ENCODE peak calls at places on chromosome 16, in six cellular contexts. One of them, this sample, is unnamed.

GRCh38 chr16:57266531-57267268 is 17.8 kb downstream of the PLLP start:
- DNase-seq in activated T-cell treated with anti-CD3 and anti-CD28 coated beads, Interleukin-2, amount 50 U/mL, for 4 hours: peak
- DNase-seq in T47D: no peak
- DNase-seq in prostate gland: peak
- DNase-seq in NCI-H1105: no peak
- DNase-seq in endothelial cell: no peak
- DNase-seq in this sample: no peak

GRCh38 chr16:82037251-82037650 is 2.2 kb downstream of the HSD17B2 start:
- DNase-seq in activated T-cell treated with anti-CD3 and anti-CD28 coated beads, Interleukin-2, amount 50 U/mL, for 4 hours: no peak
- DNase-seq in T47D: no peak
- DNase-seq in prostate gland: no peak
- DNase-seq in NCI-H1105: no peak
- DNase-seq in endothelial cell: no peak
- DNase-seq in this sample: no peak

GRCh38 chr16:77833906-77834599 is 45.7 kb downstream of the VAT1L start:
- DNase-seq in activated T-cell treated with anti-CD3 and anti-CD28 coated beads, Interleukin-2, amount 50 U/mL, for 4 hours: no peak
- DNase-seq in T47D: no peak
- DNase-seq in prostate gland: no peak
- DNase-seq in NCI-H1105: no peak
- DNase-seq in endothelial cell: peak
- DNase-seq in this sample: no peak

GRCh38 chr16:47970291-47970931 is 185.4 kb downstream of the ABCC12 start:
- DNase-seq in activated T-cell treated with anti-CD3 and anti-CD28 coated beads, Interleukin-2, amount 50 U/mL, for 4 hours: no peak
- DNase-seq in T47D: peak
- DNase-seq in prostate gland: no peak
- DNase-seq in NCI-H1105: no peak
- DNase-seq in endothelial cell: peak
- DNase-seq in this sample: no peak

GRCh38 chr16:13136896-13137295 is 235.5 kb downstream of the SHISA9 start:
- DNase-seq in activated T-cell treated with anti-CD3 and anti-CD28 coated beads, Interleukin-2, amount 50 U/mL, for 4 hours: no peak
- DNase-seq in T47D: no peak
- DNase-seq in prostate gland: no peak
- DNase-seq in NCI-H1105: no peak
- DNase-seq in endothelial cell: no peak
- DNase-seq in this sample: no peak

GRCh38 chr16:29784901-29785500 is 5.5 kb upstream of the KIF22 start:
- DNase-seq in activated T-cell treated with anti-CD3 and anti-CD28 coated beads, Interleukin-2, amount 50 U/mL, for 4 hours: peak
- DNase-seq in T47D: no peak
- DNase-seq in prostate gland: peak
- DNase-seq in NCI-H1105: no peak
- DNase-seq in endothelial cell: peak
- DNase-seq in this sample: peak

GRCh38 chr16:83992624-83993023 is 24.6 kb downstream of the NECAB2 start:
- DNase-seq in activated T-cell treated with anti-CD3 and anti-CD28 coated beads, Interleukin-2, amount 50 U/mL, for 4 hours: no peak
- DNase-seq in T47D: no peak
- DNase-seq in prostate gland: no peak
- DNase-seq in NCI-H1105: no peak
- DNase-seq in endothelial cell: no peak
- DNase-seq in this sample: no peak

GRCh38 chr16:79317026-79317425 is 283.5 kb downstream of the MAF start:
- DNase-seq in activated T-cell treated with anti-CD3 and anti-CD28 coated beads, Interleukin-2, amount 50 U/mL, for 4 hours: no peak
- DNase-seq in T47D: no peak
- DNase-seq in prostate gland: no peak
- DNase-seq in NCI-H1105: no peak
- DNase-seq in endothelial cell: no peak
- DNase-seq in this sample: no peak

GRCh38 chr16:12061336-12062055 is 85.0 kb downstream of the SNX29 start:
- DNase-seq in activated T-cell treated with anti-CD3 and anti-CD28 coated beads, Interleukin-2, amount 50 U/mL, for 4 hours: no peak
- DNase-seq in T47D: no peak
- DNase-seq in prostate gland: no peak
- DNase-seq in NCI-H1105: no peak
- DNase-seq in endothelial cell: no peak
- DNase-seq in this sample: no peak

GRCh38 chr16:57623251-57624043 is 5.0 kb upstream of the ADGRG1 start:
- DNase-seq in activated T-cell treated with anti-CD3 and anti-CD28 coated beads, Interleukin-2, amount 50 U/mL, for 4 hours: no peak
- DNase-seq in T47D: no peak
- DNase-seq in prostate gland: peak
- DNase-seq in NCI-H1105: no peak
- DNase-seq in endothelial cell: no peak
- DNase-seq in this sample: peak

GRCh38 chr16:77068402-77068801 is 122.6 kb upstream of the MON1B start:
- DNase-seq in activated T-cell treated with anti-CD3 and anti-CD28 coated beads, Interleukin-2, amount 50 U/mL, for 4 hours: no peak
- DNase-seq in T47D: no peak
- DNase-seq in prostate gland: no peak
- DNase-seq in NCI-H1105: no peak
- DNase-seq in endothelial cell: no peak
- DNase-seq in this sample: no peak

GRCh38 chr16:87344165-87344930 is 27.2 kb upstream of the C16orf95 start:
- DNase-seq in activated T-cell treated with anti-CD3 and anti-CD28 coated beads, Interleukin-2, amount 50 U/mL, for 4 hours: no peak
- DNase-seq in T47D: no peak
- DNase-seq in prostate gland: no peak
- DNase-seq in NCI-H1105: no peak
- DNase-seq in endothelial cell: no peak
- DNase-seq in this sample: no peak

GRCh38 chr16:49681449-49681848 is 174.5 kb downstream of the ZNF423 start:
- DNase-seq in activated T-cell treated with anti-CD3 and anti-CD28 coated beads, Interleukin-2, amount 50 U/mL, for 4 hours: no peak
- DNase-seq in T47D: no peak
- DNase-seq in prostate gland: no peak
- DNase-seq in NCI-H1105: no peak
- DNase-seq in endothelial cell: no peak
- DNase-seq in this sample: no peak

GRCh38 chr16:86668136-86668535 is 89.8 kb downstream of the FOXL1 start:
- DNase-seq in activated T-cell treated with anti-CD3 and anti-CD28 coated beads, Interleukin-2, amount 50 U/mL, for 4 hours: no peak
- DNase-seq in T47D: no peak
- DNase-seq in prostate gland: no peak
- DNase-seq in NCI-H1105: no peak
- DNase-seq in endothelial cell: peak
- DNase-seq in this sample: no peak

GRCh38 chr16:3577302-3577752 is at the start of gene NLRC3:
- DNase-seq in activated T-cell treated with anti-CD3 and anti-CD28 coated beads, Interleukin-2, amount 50 U/mL, for 4 hours: peak
- DNase-seq in T47D: no peak
- DNase-seq in prostate gland: no peak
- DNase-seq in NCI-H1105: no peak
- DNase-seq in endothelial cell: no peak
- DNase-seq in this sample: peak

GRCh38 chr16:20314575-20314974 is 12.7 kb downstream of the GP2 start:
- DNase-seq in activated T-cell treated with anti-CD3 and anti-CD28 coated beads, Interleukin-2, amount 50 U/mL, for 4 hours: no peak
- DNase-seq in T47D: no peak
- DNase-seq in prostate gland: no peak
- DNase-seq in NCI-H1105: no peak
- DNase-seq in endothelial cell: no peak
- DNase-seq in this sample: no peak

GRCh38 chr16:86925067-86925791 is 346.9 kb downstream of the FOXL1 start:
- DNase-seq in activated T-cell treated with anti-CD3 and anti-CD28 coated beads, Interleukin-2, amount 50 U/mL, for 4 hours: no peak
- DNase-seq in T47D: no peak
- DNase-seq in prostate gland: no peak
- DNase-seq in NCI-H1105: no peak
- DNase-seq in endothelial cell: no peak
- DNase-seq in this sample: no peak

GRCh38 chr16:933581-933980 is 37.2 kb downstream of the LMF1 start:
- DNase-seq in activated T-cell treated with anti-CD3 and anti-CD28 coated beads, Interleukin-2, amount 50 U/mL, for 4 hours: no peak
- DNase-seq in T47D: no peak
- DNase-seq in prostate gland: no peak
- DNase-seq in NCI-H1105: no peak
- DNase-seq in endothelial cell: no peak
- DNase-seq in this sample: no peak

GRCh38 chr16:87133966-87134945 is 182.9 kb downstream of the C16orf95 start:
- DNase-seq in activated T-cell treated with anti-CD3 and anti-CD28 coated beads, Interleukin-2, amount 50 U/mL, for 4 hours: no peak
- DNase-seq in T47D: no peak
- DNase-seq in prostate gland: no peak
- DNase-seq in NCI-H1105: no peak
- DNase-seq in endothelial cell: no peak
- DNase-seq in this sample: peak

GRCh38 chr16:12538667-12539081 is 265.0 kb downstream of the CPPED1 start:
- DNase-seq in activated T-cell treated with anti-CD3 and anti-CD28 coated beads, Interleukin-2, amount 50 U/mL, for 4 hours: no peak
- DNase-seq in T47D: no peak
- DNase-seq in prostate gland: no peak
- DNase-seq in NCI-H1105: peak
- DNase-seq in endothelial cell: no peak
- DNase-seq in this sample: no peak

GRCh38 chr16:24737391-24737871 is 8.0 kb downstream of the TNRC6A start:
- DNase-seq in activated T-cell treated with anti-CD3 and anti-CD28 coated beads, Interleukin-2, amount 50 U/mL, for 4 hours: no peak
- DNase-seq in T47D: no peak
- DNase-seq in prostate gland: no peak
- DNase-seq in NCI-H1105: no peak
- DNase-seq in endothelial cell: no peak
- DNase-seq in this sample: no peak

GRCh38 chr16:87372305-87372704 is 11.3 kb downstream of the FBXO31 start:
- DNase-seq in activated T-cell treated with anti-CD3 and anti-CD28 coated beads, Interleukin-2, amount 50 U/mL, for 4 hours: no peak
- DNase-seq in T47D: no peak
- DNase-seq in prostate gland: no peak
- DNase-seq in NCI-H1105: no peak
- DNase-seq in endothelial cell: no peak
- DNase-seq in this sample: peak

GRCh38 chr16:84117482-84117843 is 721 bp upstream of the MBTPS1 start:
- DNase-seq in activated T-cell treated with anti-CD3 and anti-CD28 coated beads, Interleukin-2, amount 50 U/mL, for 4 hours: peak
- DNase-seq in T47D: no peak
- DNase-seq in prostate gland: no peak
- DNase-seq in NCI-H1105: no peak
- DNase-seq in endothelial cell: no peak
- DNase-seq in this sample: no peak

GRCh38 chr16:57071840-57072541 is 20.4 kb upstream of the CPNE2 start:
- DNase-seq in activated T-cell treated with anti-CD3 and anti-CD28 coated beads, Interleukin-2, amount 50 U/mL, for 4 hours: no peak
- DNase-seq in T47D: no peak
- DNase-seq in prostate gland: no peak
- DNase-seq in NCI-H1105: no peak
- DNase-seq in endothelial cell: no peak
- DNase-seq in this sample: no peak

GRCh38 chr16:79134300-79134699 is 466.2 kb downstream of the MAF start:
- DNase-seq in activated T-cell treated with anti-CD3 and anti-CD28 coated beads, Interleukin-2, amount 50 U/mL, for 4 hours: no peak
- DNase-seq in T47D: no peak
- DNase-seq in prostate gland: no peak
- DNase-seq in NCI-H1105: no peak
- DNase-seq in endothelial cell: no peak
- DNase-seq in this sample: no peak

GRCh38 chr16:14489460-14489859 is 140.6 kb downstream of the PARN start:
- DNase-seq in activated T-cell treated with anti-CD3 and anti-CD28 coated beads, Interleukin-2, amount 50 U/mL, for 4 hours: no peak
- DNase-seq in T47D: peak
- DNase-seq in prostate gland: no peak
- DNase-seq in NCI-H1105: no peak
- DNase-seq in endothelial cell: peak
- DNase-seq in this sample: no peak

GRCh38 chr16:31875112-31875803 is 1.7 kb downstream of the ZNF267 start:
- DNase-seq in activated T-cell treated with anti-CD3 and anti-CD28 coated beads, Interleukin-2, amount 50 U/mL, for 4 hours: no peak
- DNase-seq in T47D: no peak
- DNase-seq in prostate gland: no peak
- DNase-seq in NCI-H1105: no peak
- DNase-seq in endothelial cell: no peak
- DNase-seq in this sample: no peak

GRCh38 chr16:48365030-48365600 is 20.1 kb downstream of the SIAH1 start:
- DNase-seq in activated T-cell treated with anti-CD3 and anti-CD28 coated beads, Interleukin-2, amount 50 U/mL, for 4 hours: no peak
- DNase-seq in T47D: peak
- DNase-seq in prostate gland: peak
- DNase-seq in NCI-H1105: no peak
- DNase-seq in endothelial cell: no peak
- DNase-seq in this sample: no peak

GRCh38 chr16:592518-593306 is 2.8 kb downstream of the RAB40C start:
- DNase-seq in activated T-cell treated with anti-CD3 and anti-CD28 coated beads, Interleukin-2, amount 50 U/mL, for 4 hours: no peak
- DNase-seq in T47D: no peak
- DNase-seq in prostate gland: peak
- DNase-seq in NCI-H1105: peak
- DNase-seq in endothelial cell: no peak
- DNase-seq in this sample: peak

GRCh38 chr16:67694611-67695010 is 24.5 kb downstream of the GFOD2 start:
- DNase-seq in activated T-cell treated with anti-CD3 and anti-CD28 coated beads, Interleukin-2, amount 50 U/mL, for 4 hours: no peak
- DNase-seq in T47D: no peak
- DNase-seq in prostate gland: no peak
- DNase-seq in NCI-H1105: no peak
- DNase-seq in endothelial cell: no peak
- DNase-seq in this sample: no peak

GRCh38 chr16:73093146-73094144 is 45.5 kb upstream of the ZFHX3 start:
- DNase-seq in activated T-cell treated with anti-CD3 and anti-CD28 coated beads, Interleukin-2, amount 50 U/mL, for 4 hours: no peak
- DNase-seq in T47D: no peak
- DNase-seq in prostate gland: no peak
- DNase-seq in NCI-H1105: no peak
- DNase-seq in endothelial cell: no peak
- DNase-seq in this sample: no peak

GRCh38 chr16:31079342-31079944 is 5.2 kb downstream of the ZNF646 start:
- DNase-seq in activated T-cell treated with anti-CD3 and anti-CD28 coated beads, Interleukin-2, amount 50 U/mL, for 4 hours: no peak
- DNase-seq in T47D: no peak
- DNase-seq in prostate gland: no peak
- DNase-seq in NCI-H1105: no peak
- DNase-seq in endothelial cell: no peak
- DNase-seq in this sample: peak

This sample was measured in spleen.